ENCODE peak calls at places on chromosomes 16 and 17, in seven cellular contexts. One of them, this sample, is unnamed.

GRCh38 chr16:68237243-68238028 is 1.5 kb upstream of the ESRP2 start:
- DNase-seq in GM23338: peak; percentile 99
- DNase-seq in HL-60: peak; percentile 95
- DNase-seq in aorta: peak; percentile 99
- DNase-seq in esophagus squamous epithelium: peak; percentile 62
- DNase-seq in keratinocyte: peak; percentile 91
- DNase-seq in right cardiac atrium: peak; percentile 98
- DNase-seq in this sample: peak; percentile 99

GRCh38 chr17:57970706-57971105 is 15.5 kb upstream of the CUEDC1 start:
- DNase-seq in aorta: no peak
- DNase-seq in GM23338: no peak
- DNase-seq in right cardiac atrium: no peak
- DNase-seq in HL-60: no peak
- DNase-seq in keratinocyte: no peak
- DNase-seq in esophagus squamous epithelium: no peak
- DNase-seq in this sample: no peak

GRCh38 chr16:25110392-25110947 is 1.1 kb upstream of the LCMT1 start:
- DNase-seq in HL-60: no peak
- DNase-seq in esophagus squamous epithelium: no peak
- DNase-seq in right cardiac atrium: no peak
- DNase-seq in aorta: no peak
- DNase-seq in keratinocyte: no peak
- DNase-seq in GM23338: no peak
- DNase-seq in this sample: no peak

GRCh38 chr17:78390241-78391050 is 12.0 kb downstream of the PGS1 start:
- DNase-seq in esophagus squamous epithelium: no peak
- DNase-seq in aorta: no peak
- DNase-seq in HL-60: no peak
- DNase-seq in GM23338: peak; percentile 63
- DNase-seq in keratinocyte: no peak
- DNase-seq in right cardiac atrium: no peak
- DNase-seq in this sample: peak; percentile 49

GRCh38 chr17:39715375-39716072 is 14.8 kb downstream of the MIEN1 start:
- DNase-seq in esophagus squamous epithelium: no peak
- DNase-seq in right cardiac atrium: no peak
- DNase-seq in aorta: no peak
- DNase-seq in HL-60: no peak
- DNase-seq in GM23338: no peak
- DNase-seq in keratinocyte: no peak
- DNase-seq in this sample: no peak

GRCh38 chr16:87844809-87845208 is 24.5 kb downstream of the SLC7A5 start:
- DNase-seq in esophagus squamous epithelium: no peak
- DNase-seq in right cardiac atrium: no peak
- DNase-seq in aorta: no peak
- DNase-seq in HL-60: no peak
- DNase-seq in keratinocyte: no peak
- DNase-seq in GM23338: no peak
- DNase-seq in this sample: no peak

GRCh38 chr17:7014995-7015586 is 2.7 kb downstream of the RNASEK start:
- DNase-seq in esophagus squamous epithelium: no peak
- DNase-seq in aorta: peak; percentile 75
- DNase-seq in keratinocyte: no peak
- DNase-seq in GM23338: peak; percentile 23
- DNase-seq in HL-60: no peak
- DNase-seq in right cardiac atrium: peak; percentile 30
- DNase-seq in this sample: no peak

GRCh38 chr16:15639061-15639568 is 3.8 kb downstream of the MARF1 start:
- DNase-seq in right cardiac atrium: no peak
- DNase-seq in HL-60: no peak
- DNase-seq in keratinocyte: no peak
- DNase-seq in GM23338: no peak
- DNase-seq in esophagus squamous epithelium: no peak
- DNase-seq in aorta: no peak
- DNase-seq in this sample: no peak

GRCh38 chr16:82639666-82640336 is 13.0 kb downstream of the CDH13 start:
- DNase-seq in HL-60: peak; percentile 24
- DNase-seq in esophagus squamous epithelium: no peak
- DNase-seq in aorta: peak; percentile 80
- DNase-seq in keratinocyte: no peak
- DNase-seq in GM23338: peak; percentile 78
- DNase-seq in right cardiac atrium: peak; percentile 48
- DNase-seq in this sample: peak; percentile 58

GRCh38 chr17:28973414-28973813 is 22.1 kb upstream of the PHF12 start:
- DNase-seq in aorta: no peak
- DNase-seq in GM23338: no peak
- DNase-seq in HL-60: no peak
- DNase-seq in keratinocyte: no peak
- DNase-seq in right cardiac atrium: peak; percentile 63
- DNase-seq in esophagus squamous epithelium: no peak
- DNase-seq in this sample: peak; percentile 87

GRCh38 chr17:13643196-13643595 is 41.5 kb upstream of the HS3ST3A1 start:
- DNase-seq in aorta: no peak
- DNase-seq in HL-60: no peak
- DNase-seq in GM23338: peak; percentile 28
- DNase-seq in right cardiac atrium: no peak
- DNase-seq in esophagus squamous epithelium: no peak
- DNase-seq in keratinocyte: no peak
- DNase-seq in this sample: no peak

GRCh38 chr17:10058924-10059683 is 139.3 kb downstream of the GAS7 start:
- DNase-seq in keratinocyte: no peak
- DNase-seq in esophagus squamous epithelium: no peak
- DNase-seq in GM23338: no peak
- DNase-seq in HL-60: no peak
- DNase-seq in aorta: peak; percentile 72
- DNase-seq in right cardiac atrium: no peak
- DNase-seq in this sample: no peak

GRCh38 chr17:3603119-3603869 is 5.9 kb downstream of the TRPV1 start:
- DNase-seq in esophagus squamous epithelium: no peak
- DNase-seq in GM23338: no peak
- DNase-seq in aorta: no peak
- DNase-seq in right cardiac atrium: no peak
- DNase-seq in keratinocyte: peak; percentile 93
- DNase-seq in HL-60: no peak
- DNase-seq in this sample: no peak

GRCh38 chr16:50253511-50253903 is 12.8 kb upstream of the ADCY7 start:
- DNase-seq in GM23338: no peak
- DNase-seq in HL-60: no peak
- DNase-seq in esophagus squamous epithelium: no peak
- DNase-seq in keratinocyte: no peak
- DNase-seq in right cardiac atrium: no peak
- DNase-seq in aorta: peak; percentile 52
- DNase-seq in this sample: no peak

GRCh38 chr17:55774834-55775233 is 24.0 kb downstream of the PCTP start:
- DNase-seq in right cardiac atrium: no peak
- DNase-seq in HL-60: no peak
- DNase-seq in esophagus squamous epithelium: no peak
- DNase-seq in GM23338: no peak
- DNase-seq in aorta: no peak
- DNase-seq in keratinocyte: no peak
- DNase-seq in this sample: no peak

GRCh38 chr16:84308120-84308519 is 13.4 kb downstream of the WFDC1 start:
- DNase-seq in esophagus squamous epithelium: no peak
- DNase-seq in right cardiac atrium: peak; percentile 48
- DNase-seq in HL-60: peak; percentile 25
- DNase-seq in aorta: peak; percentile 88
- DNase-seq in keratinocyte: no peak
- DNase-seq in GM23338: peak; percentile 88
- DNase-seq in this sample: peak; percentile 58

GRCh38 chr16:62035115-62036092 is 834 bp downstream of the CDH8 start:
- DNase-seq in HL-60: no peak
- DNase-seq in aorta: no peak
- DNase-seq in GM23338: peak; percentile 84
- DNase-seq in esophagus squamous epithelium: no peak
- DNase-seq in keratinocyte: no peak
- DNase-seq in right cardiac atrium: no peak
- DNase-seq in this sample: no peak

GRCh38 chr17:751269-752001 is 629 bp downstream of the GEMIN4 start:
- DNase-seq in esophagus squamous epithelium: no peak
- DNase-seq in HL-60: peak; percentile 63
- DNase-seq in aorta: no peak
- DNase-seq in right cardiac atrium: peak; percentile 37
- DNase-seq in keratinocyte: no peak
- DNase-seq in GM23338: peak; percentile 33
- DNase-seq in this sample: no peak

GRCh38 chr17:66567234-66568170 is 265.1 kb downstream of the PRKCA start:
- DNase-seq in aorta: peak; percentile 92
- DNase-seq in right cardiac atrium: peak; percentile 75
- DNase-seq in HL-60: peak; percentile 83
- DNase-seq in GM23338: peak; percentile 87
- DNase-seq in keratinocyte: peak; percentile 26
- DNase-seq in esophagus squamous epithelium: no peak
- DNase-seq in this sample: peak; percentile 70

GRCh38 chr16:12137344-12138094 is 161.0 kb downstream of the SNX29 start:
- DNase-seq in aorta: no peak
- DNase-seq in keratinocyte: no peak
- DNase-seq in HL-60: no peak
- DNase-seq in right cardiac atrium: no peak
- DNase-seq in GM23338: no peak
- DNase-seq in esophagus squamous epithelium: no peak
- DNase-seq in this sample: no peak

GRCh38 chr16:7713244-7713643 is 380.6 kb downstream of the RBFOX1 start:
- DNase-seq in HL-60: no peak
- DNase-seq in right cardiac atrium: no peak
- DNase-seq in aorta: no peak
- DNase-seq in GM23338: no peak
- DNase-seq in esophagus squamous epithelium: no peak
- DNase-seq in keratinocyte: no peak
- DNase-seq in this sample: no peak

GRCh38 chr16:89952049-89952448 is 3.5 kb downstream of the DEF8 start:
- DNase-seq in HL-60: no peak
- DNase-seq in right cardiac atrium: no peak
- DNase-seq in GM23338: no peak
- DNase-seq in esophagus squamous epithelium: no peak
- DNase-seq in keratinocyte: no peak
- DNase-seq in aorta: no peak
- DNase-seq in this sample: no peak

GRCh38 chr16:53207810-53208752 is 153.3 kb downstream of the CHD9 start:
- DNase-seq in aorta: no peak
- DNase-seq in right cardiac atrium: no peak
- DNase-seq in HL-60: peak; percentile 84
- DNase-seq in esophagus squamous epithelium: no peak
- DNase-seq in GM23338: peak; percentile 80
- DNase-seq in keratinocyte: peak; percentile 23
- DNase-seq in this sample: peak; percentile 43

GRCh38 chr16:27924411-27925118 is 138.9 kb downstream of the GSG1L start:
- DNase-seq in HL-60: no peak
- DNase-seq in esophagus squamous epithelium: no peak
- DNase-seq in keratinocyte: no peak
- DNase-seq in GM23338: peak; percentile 52
- DNase-seq in aorta: peak; percentile 1
- DNase-seq in right cardiac atrium: no peak
- DNase-seq in this sample: no peak

GRCh38 chr16:69754143-69754468 is 620 bp downstream of the NOB1 start:
- DNase-seq in GM23338: no peak
- DNase-seq in HL-60: no peak
- DNase-seq in esophagus squamous epithelium: no peak
- DNase-seq in aorta: no peak
- DNase-seq in right cardiac atrium: no peak
- DNase-seq in keratinocyte: no peak
- DNase-seq in this sample: no peak

GRCh38 chr16:2482181-2483107 is 7.5 kb downstream of the TBC1D24 start:
- DNase-seq in aorta: no peak
- DNase-seq in GM23338: no peak
- DNase-seq in right cardiac atrium: peak; percentile 69
- DNase-seq in esophagus squamous epithelium: no peak
- DNase-seq in HL-60: no peak
- DNase-seq in keratinocyte: no peak
- DNase-seq in this sample: peak; percentile 54
- H3K4me3 ChIP-seq in aorta: no peak overlapping the region
- H3K4me3 ChIP-seq in GM23338: no peak overlapping the region
- H3K4me3 ChIP-seq in right cardiac atrium: no peak overlapping the region
- H3K4me3 ChIP-seq in esophagus squamous epithelium: no peak overlapping the region
- H3K4me3 ChIP-seq in HL-60: no peak overlapping the region
- H3K4me3 ChIP-seq in keratinocyte: no peak overlapping the region
- H3K4me3 ChIP-seq in this sample: no peak overlapping the region

DNA sequence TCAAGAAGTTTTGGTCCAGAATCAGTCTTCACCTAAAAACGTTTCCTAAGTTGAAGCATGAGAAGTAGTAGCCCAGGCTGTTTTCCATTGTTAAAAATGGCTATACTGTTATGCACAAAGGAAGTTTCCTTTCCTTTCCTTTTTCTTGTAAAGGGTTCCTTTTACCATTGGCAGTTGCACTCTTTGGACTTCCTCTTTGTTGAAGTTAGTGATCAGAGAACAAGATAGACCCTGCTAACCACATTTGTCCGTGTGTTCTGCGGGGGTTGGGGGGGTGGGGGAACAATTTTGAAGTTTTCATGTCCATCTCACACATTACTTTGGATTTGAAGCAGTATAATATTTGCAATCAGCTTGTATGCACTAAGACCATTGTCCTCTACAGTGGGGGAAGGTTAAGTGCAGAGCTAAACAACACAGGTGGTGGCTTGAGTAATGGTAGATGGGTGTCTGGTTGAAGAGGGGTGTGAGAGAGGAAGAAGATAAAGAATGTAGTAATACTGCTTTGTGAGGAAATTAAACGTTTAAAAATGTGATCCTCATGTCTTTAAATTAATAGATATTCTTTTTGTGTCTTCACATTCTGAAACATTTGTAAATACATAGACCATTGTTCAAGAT is 1.4 kb downstream of the LPCAT2 start:
- DNase-seq in GM23338: no peak
- DNase-seq in HL-60: peak; percentile 69
- DNase-seq in right cardiac atrium: no peak
- DNase-seq in aorta: no peak
- DNase-seq in esophagus squamous epithelium: no peak
- DNase-seq in keratinocyte: no peak
- DNase-seq in this sample: no peak
- H3K4me3 ChIP-seq in GM23338: peak overlapping the region; percentile 79
- H3K4me3 ChIP-seq in HL-60: peak overlapping the region; percentile 82
- H3K4me3 ChIP-seq in right cardiac atrium: peak overlapping the region; percentile 70
- H3K4me3 ChIP-seq in aorta: no peak overlapping the region
- H3K4me3 ChIP-seq in esophagus squamous epithelium: peak overlapping the region; percentile 64
- H3K4me3 ChIP-seq in keratinocyte: peak overlapping the region; percentile 70
- H3K4me3 ChIP-seq in this sample: peak overlapping the region; percentile 79

GRCh38 chr16:30562021-30562420 is 3.8 kb upstream of the ZNF764 start:
- DNase-seq in keratinocyte: no peak
- DNase-seq in HL-60: no peak
- DNase-seq in GM23338: peak; percentile 32
- DNase-seq in esophagus squamous epithelium: no peak
- DNase-seq in aorta: no peak
- DNase-seq in right cardiac atrium: no peak
- DNase-seq in this sample: no peak
- H3K4me3 ChIP-seq in keratinocyte: no peak overlapping the region
- H3K4me3 ChIP-seq in HL-60: no peak overlapping the region
- H3K4me3 ChIP-seq in GM23338: peak overlapping the region; percentile 68
- H3K4me3 ChIP-seq in esophagus squamous epithelium: peak overlapping the region; percentile 45
- H3K4me3 ChIP-seq in aorta: no peak overlapping the region
- H3K4me3 ChIP-seq in right cardiac atrium: no peak overlapping the region
- H3K4me3 ChIP-seq in this sample: peak overlapping the region; percentile 58

DNA sequence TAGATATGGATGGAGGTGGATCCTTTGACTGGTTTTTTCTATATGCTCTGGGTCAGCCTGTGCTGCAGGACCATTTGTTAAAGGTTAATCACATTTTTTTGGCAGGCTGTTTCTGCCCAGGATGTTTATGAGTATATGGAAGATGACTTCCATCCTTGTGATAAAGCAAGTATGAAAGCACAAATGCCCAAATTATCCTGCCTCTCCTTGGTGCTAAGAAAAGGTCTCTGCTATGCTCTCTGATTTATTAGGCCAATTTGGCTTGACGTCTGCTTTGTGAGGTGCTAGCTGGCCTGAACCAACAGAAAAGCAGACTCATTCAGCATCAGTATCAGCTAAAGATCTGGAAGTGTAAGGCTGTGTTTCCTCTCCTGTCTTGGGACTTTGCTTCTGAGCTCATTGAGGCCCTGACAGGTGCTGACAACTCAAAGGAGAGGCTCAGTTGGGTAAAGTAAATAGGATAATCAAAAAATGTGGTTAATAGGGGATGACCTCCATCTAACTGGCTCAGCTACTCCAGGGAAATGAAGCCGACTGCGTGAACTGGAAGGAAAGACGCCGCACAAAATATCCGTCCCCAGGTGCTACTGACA is 15.2 kb downstream of the ANKRD40 start:
- DNase-seq in HL-60: no peak
- DNase-seq in GM23338: no peak
- DNase-seq in esophagus squamous epithelium: no peak
- DNase-seq in keratinocyte: no peak
- DNase-seq in aorta: no peak
- DNase-seq in right cardiac atrium: no peak
- DNase-seq in this sample: no peak
- H3K4me3 ChIP-seq in HL-60: no peak overlapping the region
- H3K4me3 ChIP-seq in GM23338: no peak overlapping the region
- H3K4me3 ChIP-seq in esophagus squamous epithelium: no peak overlapping the region
- H3K4me3 ChIP-seq in keratinocyte: no peak overlapping the region
- H3K4me3 ChIP-seq in aorta: no peak overlapping the region
- H3K4me3 ChIP-seq in right cardiac atrium: no peak overlapping the region
- H3K4me3 ChIP-seq in this sample: no peak overlapping the region

This sample was measured in heart left ventricle.